ENCODE peak calls at places on chromosome 5, in five cellular contexts. W, R, F, H and J are unnamed samples.

GRCh38 chr5:88688981-88689661 is 193.9 kb downstream of the MEF2C start:
- DNase-seq in W (no peak), R (no peak), F (no peak), H (no peak), J (no peak)

GRCh38 chr5:139016186-139016585 is 141.1 kb upstream of the LRRTM2 start:
- DNase-seq in W (no peak), R (no peak), F (no peak), H (no peak), J (no peak)

GRCh38 chr5:14465086-14465485 is 116.5 kb upstream of the OTULINL start:
- DNase-seq in W (no peak), R (no peak), F (no peak), H (no peak), J (no peak)

GRCh38 chr5:102959055-102959454 is 160.9 kb downstream of the GIN1 start:
- DNase-seq in W (no peak), R (no peak), F (peak; percentile 5), H (peak; percentile 81), J (no peak)

GRCh38 chr5:56302027-56302426 is 68.9 kb upstream of the ANKRD55 start:
- DNase-seq in W (no peak), R (no peak), F (no peak), H (no peak), J (no peak)

GRCh38 chr5:124072570-124072969 is 560.6 kb downstream of the CSNK1G3 start:
- DNase-seq in W (no peak), R (no peak), F (no peak), H (no peak), J (no peak)

GRCh38 chr5:98770911-98771322 is 2.5 kb upstream of the RGMB start:
- DNase-seq in W (no peak), R (no peak), F (no peak), H (peak; percentile 37), J (no peak)

GRCh38 chr5:150574818-150575537 is 65.5 kb upstream of the SYNPO start:
- DNase-seq in W (no peak), R (no peak), F (no peak), H (no peak), J (peak; percentile 86)

GRCh38 chr5:126309860-126310259 is 113.3 kb upstream of the GRAMD2B start:
- DNase-seq in W (no peak), R (no peak), F (no peak), H (peak; percentile 6), J (no peak)

GRCh38 chr5:96638566-96638965 is 23.6 kb upstream of the CAST start:
- DNase-seq in W (no peak), R (no peak), F (no peak), H (no peak), J (no peak)

GRCh38 chr5:35308391-35308790 is 78.1 kb upstream of the PRLR start:
- DNase-seq in W (no peak), R (no peak), F (peak; percentile 14), H (no peak), J (no peak)

GRCh38 chr5:93219641-93220145 is 361.3 kb downstream of the NR2F1-AS1 start:
- DNase-seq in W (no peak), R (no peak), F (no peak), H (no peak), J (no peak)

GRCh38 chr5:40875958-40876357 is 33.3 kb upstream of the C7 start:
- DNase-seq in W (no peak), R (no peak), F (no peak), H (no peak), J (no peak)

GRCh38 chr5:157520911-157521703 is 54.5 kb downstream of the ADAM19 start:
- DNase-seq in W (no peak), R (peak; percentile 41), F (no peak), H (no peak), J (no peak)

GRCh38 chr5:151251001-151251551 is 1.9 kb upstream of the GM2A start:
- DNase-seq in W (peak; percentile 18), R (no peak), F (no peak), H (no peak), J (no peak)

GRCh38 chr5:137753227-137753985 is 757 bp downstream of the HNRNPA0 start:
- DNase-seq in W (no peak), R (peak; percentile 58), F (peak; percentile 45), H (no peak), J (peak; percentile 90)

GRCh38 chr5:32443145-32443540 is 1.4 kb downstream of the ZFR start:
- DNase-seq in W (peak; percentile 42), R (no peak), F (peak; percentile 61), H (peak; percentile 32), J (no peak)

GRCh38 chr5:138065102-138065501 is 18.7 kb upstream of the WNT8A start:
- DNase-seq in W (peak; percentile 24), R (no peak), F (peak; percentile 41), H (no peak), J (no peak)

GRCh38 chr5:139094154-139095131 is 103.7 kb downstream of the SIL1 start:
- DNase-seq in W (no peak), R (no peak), F (peak; percentile 58), H (no peak), J (no peak)

GRCh38 chr5:174581483-174581882 is 142.9 kb upstream of the MSX2 start:
- DNase-seq in W (peak; percentile 38), R (no peak), F (no peak), H (no peak), J (no peak)

GRCh38 chr5:176810084-176810597 is at the start of gene UNC5A:
- DNase-seq in W (peak; percentile 40), R (peak; percentile 24), F (peak; percentile 63), H (peak; percentile 62), J (no peak)

GRCh38 chr5:33010851-33011250 is 299.7 kb downstream of the NPR3 start:
- DNase-seq in W (no peak), R (no peak), F (no peak), H (peak; percentile 29), J (no peak)

GRCh38 chr5:138708761-138709160 is 44.5 kb upstream of the CTNNA1 start:
- DNase-seq in W (no peak), R (no peak), F (no peak), H (no peak), J (no peak)

GRCh38 chr5:76175051-76175666 is 92.0 kb downstream of the SV2C start:
- DNase-seq in W (peak; percentile 65), R (no peak), F (peak; percentile 80), H (peak; percentile 34), J (no peak)

GRCh38 chr5:147481857-147482256 is 28.0 kb downstream of the DPYSL3 start:
- DNase-seq in W (no peak), R (no peak), F (no peak), H (peak; percentile 18), J (no peak)

GRCh38 chr5:42461033-42461432 is 37.8 kb downstream of the GHR start:
- DNase-seq in W (no peak), R (no peak), F (no peak), H (no peak), J (no peak)

GRCh38 chr5:133460172-133460758 is 152.1 kb downstream of the FSTL4 start:
- DNase-seq in W (peak; percentile 53), R (no peak), F (peak; percentile 49), H (peak; percentile 20), J (no peak)
- TF ChIP-seq CTCF in W (peak; percentile 74), R (peak; percentile 54), F (peak; percentile 70), H (peak; percentile 82), J (peak; percentile 74)

GRCh38 chr5:82363524-82363923 is 85.4 kb upstream of the RPS23 start:
- DNase-seq in W (no peak), R (no peak), F (no peak), H (no peak), J (no peak)

GRCh38 chr5:82365744-82366228 is 87.6 kb upstream of the RPS23 start:
- DNase-seq in W (no peak), R (no peak), F (peak; percentile 37), H (peak; percentile 100), J (no peak)

GRCh38 chr5:82365026-82365425 is 86.9 kb upstream of the RPS23 start:
- DNase-seq in W (no peak), R (no peak), F (no peak), H (no peak), J (no peak)

GRCh38 chr5:82367930-82368329 is 89.8 kb upstream of the RPS23 start:
- DNase-seq in W (no peak), R (no peak), F (no peak), H (no peak), J (no peak)

DNA sequence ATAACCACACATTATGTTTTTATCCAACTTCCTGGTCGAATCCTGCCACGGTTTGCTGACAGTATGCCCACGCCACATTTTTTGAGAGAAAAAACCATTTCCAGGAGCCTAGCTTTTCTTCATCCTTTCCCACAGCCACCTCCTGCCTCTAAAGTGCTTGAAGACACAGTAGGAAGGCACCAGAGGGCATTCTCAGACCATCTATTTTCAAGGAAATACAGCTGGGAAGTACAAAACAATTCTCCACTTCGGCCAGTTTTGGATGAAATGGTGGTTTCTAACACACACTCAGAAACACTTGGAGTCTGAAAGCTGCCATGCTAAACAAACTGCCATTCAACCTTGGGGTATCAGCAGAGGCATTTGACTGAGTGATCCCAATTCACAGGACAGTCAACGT is 86.3 kb upstream of the RPS23 start:
- DNase-seq in W (no peak), R (no peak), F (no peak), H (peak; percentile 45), J (no peak)
- TF ChIP-seq CTCF in W (no peak), R (peak; percentile 52), F (no peak), H (peak; percentile 31), J (peak; percentile 86)

GRCh38 chr5:145233461-145233860 is 601.7 kb downstream of the PRELID2 start:
- DNase-seq in W (no peak), R (no peak), F (no peak), H (no peak), J (no peak)

GRCh38 chr5:145236966-145237365 is 598.2 kb downstream of the PRELID2 start:
- DNase-seq in W (no peak), R (no peak), F (no peak), H (no peak), J (no peak)

GRCh38 chr5:145236127-145236526 is 599.0 kb downstream of the PRELID2 start:
- DNase-seq in W (no peak), R (no peak), F (no peak), H (no peak), J (no peak)

GRCh38 chr5:145243016-145243415 is 592.1 kb downstream of the PRELID2 start:
- DNase-seq in W (no peak), R (no peak), F (no peak), H (no peak), J (no peak)

DNA sequence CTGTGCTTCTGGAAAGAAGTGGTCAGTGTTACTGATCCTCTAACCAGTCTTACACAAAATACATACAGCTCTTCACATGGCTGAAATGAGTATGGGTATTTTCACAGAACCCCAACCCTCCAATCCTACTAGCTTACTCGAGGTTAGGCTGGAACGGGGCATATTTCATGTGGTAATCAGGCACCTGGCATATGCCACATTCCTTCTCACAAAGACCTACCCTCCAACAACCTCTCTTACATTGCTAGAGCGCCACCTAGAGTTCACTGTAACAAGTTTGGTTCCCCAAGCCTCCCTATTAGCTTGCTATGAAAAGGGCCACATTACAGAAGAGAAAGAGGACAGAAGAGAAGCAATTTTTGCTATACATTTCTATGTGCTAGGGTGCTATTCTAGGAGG is 597.3 kb downstream of the PRELID2 start:
- DNase-seq in W (peak; percentile 68), R (no peak), F (peak; percentile 61), H (peak; percentile 45), J (no peak)
- TF ChIP-seq CTCF in W (peak; percentile 73), R (peak; percentile 27), F (peak; percentile 54), H (peak; percentile 74), J (peak; percentile 72)

DNA sequence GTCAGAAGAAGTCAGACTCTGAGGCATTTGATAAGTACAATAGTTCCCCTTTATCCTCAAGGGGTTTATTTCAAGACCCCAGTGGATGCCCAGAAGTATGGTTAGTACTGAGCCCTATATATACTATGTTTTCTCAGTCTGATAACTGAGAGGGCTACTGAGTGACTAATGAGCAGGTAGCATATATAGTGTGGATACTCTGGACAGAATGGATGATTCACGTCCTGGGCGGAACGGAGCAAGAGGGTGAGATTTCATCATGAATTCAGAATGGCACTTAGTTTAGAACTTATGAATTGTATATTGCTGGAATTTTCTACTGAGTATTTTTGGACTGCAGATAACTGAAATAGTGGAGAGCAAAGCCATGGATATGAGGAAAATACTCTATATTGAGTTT is 457.6 kb downstream of the PLK2 start:
- DNase-seq in W (no peak), R (no peak), F (no peak), H (peak; percentile 82), J (no peak)
- TF ChIP-seq CTCF in W (no peak), R (no peak), F (no peak), H (no peak), J (no peak)